ENCODE peak calls at places on chromosomes 4 and X, in seven cellular contexts. One of them, this sample, is unnamed.

GRCh38 chr4:169338246-169338645 is 67.5 kb upstream of the SH3RF1 start:
- DNase-seq in WERI-Rb-1: no peak
- DNase-seq in left ventricle myocardium inferior: no peak
- DNase-seq in psoas muscle: no peak
- DNase-seq in skeletal muscle cell: no peak
- DNase-seq in AG10803: peak; percentile 80
- DNase-seq in GM12878: no peak
- DNase-seq in this sample: peak; percentile 68

GRCh38 chr4:110737931-110738330 is 115.1 kb upstream of the PITX2 start:
- DNase-seq in WERI-Rb-1: no peak
- DNase-seq in left ventricle myocardium inferior: no peak
- DNase-seq in psoas muscle: no peak
- DNase-seq in skeletal muscle cell: no peak
- DNase-seq in AG10803: no peak
- DNase-seq in GM12878: no peak
- DNase-seq in this sample: no peak

GRCh38 chr4:5247735-5248134 is 196.5 kb downstream of the STK32B start:
- DNase-seq in WERI-Rb-1: no peak
- DNase-seq in left ventricle myocardium inferior: no peak
- DNase-seq in psoas muscle: no peak
- DNase-seq in skeletal muscle cell: no peak
- DNase-seq in AG10803: no peak
- DNase-seq in GM12878: no peak
- DNase-seq in this sample: no peak

GRCh38 chrX:129743835-129744234 is 5.1 kb downstream of the XPNPEP2 start:
- DNase-seq in WERI-Rb-1: no peak
- DNase-seq in left ventricle myocardium inferior: no peak
- DNase-seq in psoas muscle: no peak
- DNase-seq in skeletal muscle cell: no peak
- DNase-seq in AG10803: no peak
- DNase-seq in GM12878: no peak
- DNase-seq in this sample: no peak

GRCh38 chr4:37685211-37685725 is 908 bp downstream of the RELL1 start:
- DNase-seq in WERI-Rb-1: no peak
- DNase-seq in left ventricle myocardium inferior: no peak
- DNase-seq in psoas muscle: no peak
- DNase-seq in skeletal muscle cell: peak; percentile 45
- DNase-seq in AG10803: peak; percentile 82
- DNase-seq in GM12878: no peak
- DNase-seq in this sample: peak; percentile 80

GRCh38 chr4:17544831-17545234 is 29.9 kb downstream of the CLRN2 start:
- DNase-seq in WERI-Rb-1: no peak
- DNase-seq in left ventricle myocardium inferior: no peak
- DNase-seq in psoas muscle: no peak
- DNase-seq in skeletal muscle cell: no peak
- DNase-seq in AG10803: no peak
- DNase-seq in GM12878: no peak
- DNase-seq in this sample: no peak

GRCh38 chr4:102554482-102554881 is 53.3 kb downstream of the NFKB1 start:
- DNase-seq in WERI-Rb-1: no peak
- DNase-seq in left ventricle myocardium inferior: peak; percentile 66
- DNase-seq in psoas muscle: peak; percentile 87
- DNase-seq in skeletal muscle cell: peak; percentile 86
- DNase-seq in AG10803: peak; percentile 65
- DNase-seq in GM12878: no peak
- DNase-seq in this sample: peak; percentile 89

GRCh38 chrX:9706426-9706825 is 59.2 kb downstream of the GPR143 start:
- DNase-seq in WERI-Rb-1: no peak
- DNase-seq in left ventricle myocardium inferior: no peak
- DNase-seq in psoas muscle: no peak
- DNase-seq in skeletal muscle cell: no peak
- DNase-seq in AG10803: no peak
- DNase-seq in GM12878: no peak
- DNase-seq in this sample: no peak

GRCh38 chr4:8039290-8039689 is 99.6 kb upstream of the AFAP1 start:
- DNase-seq in WERI-Rb-1: no peak
- DNase-seq in left ventricle myocardium inferior: no peak
- DNase-seq in psoas muscle: no peak
- DNase-seq in skeletal muscle cell: no peak
- DNase-seq in AG10803: no peak
- DNase-seq in GM12878: no peak
- DNase-seq in this sample: peak; percentile 19

GRCh38 chr4:1192493-1193205 is 20.3 kb upstream of the SPON2 start:
- DNase-seq in WERI-Rb-1: peak; percentile 70
- DNase-seq in left ventricle myocardium inferior: no peak
- DNase-seq in psoas muscle: peak; percentile 68
- DNase-seq in skeletal muscle cell: no peak
- DNase-seq in AG10803: no peak
- DNase-seq in GM12878: no peak
- DNase-seq in this sample: no peak

GRCh38 chrX:154840856-154841255 is 6.4 kb upstream of the SMIM9 start:
- DNase-seq in WERI-Rb-1: no peak
- DNase-seq in left ventricle myocardium inferior: no peak
- DNase-seq in psoas muscle: no peak
- DNase-seq in skeletal muscle cell: peak; percentile 16
- DNase-seq in AG10803: peak; percentile 77
- DNase-seq in GM12878: no peak
- DNase-seq in this sample: peak; percentile 64

GRCh38 chr4:99863804-99864203 is 30.4 kb downstream of the LAMTOR3 start:
- DNase-seq in WERI-Rb-1: no peak
- DNase-seq in left ventricle myocardium inferior: no peak
- DNase-seq in psoas muscle: no peak
- DNase-seq in skeletal muscle cell: peak; percentile 11
- DNase-seq in AG10803: peak; percentile 7
- DNase-seq in GM12878: no peak
- DNase-seq in this sample: peak; percentile 34

GRCh38 chr4:174349156-174349555 is 65.4 kb downstream of the CEP44 start:
- DNase-seq in WERI-Rb-1: no peak
- DNase-seq in left ventricle myocardium inferior: no peak
- DNase-seq in psoas muscle: no peak
- DNase-seq in skeletal muscle cell: no peak
- DNase-seq in AG10803: no peak
- DNase-seq in GM12878: no peak
- DNase-seq in this sample: no peak

GRCh38 chr4:166019441-166019840 is 146.4 kb downstream of the TLL1 start:
- DNase-seq in WERI-Rb-1: no peak
- DNase-seq in left ventricle myocardium inferior: no peak
- DNase-seq in psoas muscle: no peak
- DNase-seq in skeletal muscle cell: no peak
- DNase-seq in AG10803: no peak
- DNase-seq in GM12878: no peak
- DNase-seq in this sample: no peak

GRCh38 chr4:107826427-107826980 is 1.8 kb downstream of the SGMS2 start:
- DNase-seq in WERI-Rb-1: no peak
- DNase-seq in left ventricle myocardium inferior: no peak
- DNase-seq in psoas muscle: no peak
- DNase-seq in skeletal muscle cell: no peak
- DNase-seq in AG10803: no peak
- DNase-seq in GM12878: no peak
- DNase-seq in this sample: peak; percentile 19

GRCh38 chr4:24495388-24495787 is 89.0 kb downstream of the DHX15 start:
- DNase-seq in WERI-Rb-1: no peak
- DNase-seq in left ventricle myocardium inferior: no peak
- DNase-seq in psoas muscle: no peak
- DNase-seq in skeletal muscle cell: no peak
- DNase-seq in AG10803: no peak
- DNase-seq in GM12878: no peak
- DNase-seq in this sample: no peak

GRCh38 chr4:80219301-80220025 is 22.2 kb downstream of the PRDM8 start:
- DNase-seq in WERI-Rb-1: no peak
- DNase-seq in left ventricle myocardium inferior: no peak
- DNase-seq in psoas muscle: no peak
- DNase-seq in skeletal muscle cell: no peak
- DNase-seq in AG10803: no peak
- DNase-seq in GM12878: no peak
- DNase-seq in this sample: peak; percentile 18

GRCh38 chr4:139389102-139389501 is 64.8 kb upstream of the RAB33B start:
- DNase-seq in WERI-Rb-1: no peak
- DNase-seq in left ventricle myocardium inferior: no peak
- DNase-seq in psoas muscle: no peak
- DNase-seq in skeletal muscle cell: no peak
- DNase-seq in AG10803: no peak
- DNase-seq in GM12878: no peak
- DNase-seq in this sample: no peak

GRCh38 chr4:112173593-112174559 is 28.6 kb downstream of the FAM241A start:
- DNase-seq in WERI-Rb-1: no peak
- DNase-seq in left ventricle myocardium inferior: no peak
- DNase-seq in psoas muscle: peak; percentile 67
- DNase-seq in skeletal muscle cell: no peak
- DNase-seq in AG10803: peak; percentile 17
- DNase-seq in GM12878: no peak
- DNase-seq in this sample: peak; percentile 61

GRCh38 chrX:105821471-105822081 is 763 bp upstream of the NRK start:
- DNase-seq in WERI-Rb-1: no peak
- DNase-seq in left ventricle myocardium inferior: no peak
- DNase-seq in psoas muscle: no peak
- DNase-seq in skeletal muscle cell: peak; percentile 23
- DNase-seq in AG10803: no peak
- DNase-seq in GM12878: no peak
- DNase-seq in this sample: no peak

GRCh38 chr4:5165419-5166369 is 114.4 kb downstream of the STK32B start:
- DNase-seq in WERI-Rb-1: peak; percentile 93
- DNase-seq in left ventricle myocardium inferior: no peak
- DNase-seq in psoas muscle: no peak
- DNase-seq in skeletal muscle cell: no peak
- DNase-seq in AG10803: peak; percentile 79
- DNase-seq in GM12878: no peak
- DNase-seq in this sample: peak; percentile 52

GRCh38 chr4:1337376-1337831 is 9.6 kb upstream of the UVSSA start:
- DNase-seq in WERI-Rb-1: no peak
- DNase-seq in left ventricle myocardium inferior: no peak
- DNase-seq in psoas muscle: no peak
- DNase-seq in skeletal muscle cell: no peak
- DNase-seq in AG10803: peak; percentile 3
- DNase-seq in GM12878: no peak
- DNase-seq in this sample: peak; percentile 57

GRCh38 chr4:6333301-6334202 is 63.9 kb downstream of the WFS1 start:
- DNase-seq in WERI-Rb-1: peak; percentile 44
- DNase-seq in left ventricle myocardium inferior: no peak
- DNase-seq in psoas muscle: peak; percentile 39
- DNase-seq in skeletal muscle cell: no peak
- DNase-seq in AG10803: no peak
- DNase-seq in GM12878: no peak
- DNase-seq in this sample: peak; percentile 11

GRCh38 chrX:151727346-151727745 is 7.2 kb upstream of the CNGA2 start:
- DNase-seq in WERI-Rb-1: no peak
- DNase-seq in left ventricle myocardium inferior: no peak
- DNase-seq in psoas muscle: no peak
- DNase-seq in skeletal muscle cell: no peak
- DNase-seq in AG10803: no peak
- DNase-seq in GM12878: no peak
- DNase-seq in this sample: no peak

GRCh38 chrX:110051559-110051958 is 48.6 kb downstream of the TMEM164 start:
- DNase-seq in WERI-Rb-1: no peak
- DNase-seq in left ventricle myocardium inferior: no peak
- DNase-seq in psoas muscle: no peak
- DNase-seq in skeletal muscle cell: no peak
- DNase-seq in AG10803: no peak
- DNase-seq in GM12878: no peak
- DNase-seq in this sample: no peak

GRCh38 chr4:4321951-4322688 is 32.1 kb downstream of the ZBTB49 start:
- DNase-seq in WERI-Rb-1: no peak
- DNase-seq in left ventricle myocardium inferior: no peak
- DNase-seq in psoas muscle: no peak
- DNase-seq in skeletal muscle cell: no peak
- DNase-seq in AG10803: no peak
- DNase-seq in GM12878: no peak
- DNase-seq in this sample: no peak

DNA sequence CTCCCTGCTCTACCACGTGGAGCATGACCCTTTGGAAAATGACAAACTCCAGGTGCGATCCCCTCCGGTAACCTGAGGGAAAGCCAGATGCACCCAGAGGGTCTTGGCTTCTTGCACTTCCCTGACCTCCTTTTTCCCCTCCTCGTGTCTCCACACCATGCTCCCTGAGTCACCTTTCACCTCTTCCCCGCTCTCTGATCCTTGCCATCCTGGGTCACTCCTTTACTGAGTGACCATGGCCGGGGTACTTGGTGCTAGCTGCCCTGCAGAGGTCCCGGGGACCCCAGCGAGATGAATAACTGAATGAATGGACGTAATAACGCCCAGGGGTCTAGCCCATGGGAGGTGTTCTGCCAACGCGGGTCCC is 401 bp upstream of the ZFP92 start:
- DNase-seq in WERI-Rb-1: no peak
- DNase-seq in left ventricle myocardium inferior: no peak
- DNase-seq in psoas muscle: no peak
- DNase-seq in skeletal muscle cell: no peak
- DNase-seq in AG10803: no peak
- DNase-seq in GM12878: no peak
- DNase-seq in this sample: no peak
- H3K4me3 ChIP-seq in WERI-Rb-1: no peak overlapping the region
- H3K4me3 ChIP-seq in left ventricle myocardium inferior: peak overlapping the region; percentile 68
- H3K4me3 ChIP-seq in psoas muscle: peak overlapping the region; percentile 60
- H3K4me3 ChIP-seq in skeletal muscle cell: peak overlapping the region; percentile 44
- H3K4me3 ChIP-seq in AG10803: peak overlapping the region; percentile 26
- H3K4me3 ChIP-seq in GM12878: no peak overlapping the region
- H3K4me3 ChIP-seq in this sample: peak overlapping the region; percentile 35

DNA sequence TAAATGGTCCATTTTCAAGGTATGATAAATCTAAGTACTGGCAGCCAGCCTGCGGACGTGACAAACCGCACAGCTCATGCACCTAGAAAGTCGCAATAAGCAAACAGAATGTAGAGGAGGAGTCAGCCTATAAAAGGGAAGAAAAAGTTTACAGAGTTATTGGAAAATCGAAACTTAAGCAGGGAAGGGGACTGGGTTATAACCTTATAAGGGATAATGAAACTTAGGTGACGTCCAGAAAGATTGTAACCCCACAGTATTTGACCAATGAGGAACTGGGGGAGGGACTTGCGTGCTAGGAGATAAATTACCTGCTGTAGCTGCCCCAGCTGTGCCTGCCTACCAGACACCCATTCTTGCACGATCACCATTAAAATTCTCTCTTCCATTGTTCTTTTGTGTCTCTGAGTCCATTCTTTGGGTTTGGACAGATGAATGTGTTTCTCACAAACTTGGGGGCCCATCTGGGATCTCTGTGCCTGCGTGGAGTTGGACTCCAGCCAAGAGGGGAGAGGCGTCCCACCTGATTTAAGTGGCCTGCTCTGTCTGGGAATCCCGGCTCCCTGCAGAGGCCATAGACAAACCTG is 61.0 kb downstream of the ZCCHC12 start:
- DNase-seq in WERI-Rb-1: no peak
- DNase-seq in left ventricle myocardium inferior: no peak
- DNase-seq in psoas muscle: no peak
- DNase-seq in skeletal muscle cell: no peak
- DNase-seq in AG10803: no peak
- DNase-seq in GM12878: no peak
- DNase-seq in this sample: no peak
- H3K4me3 ChIP-seq in WERI-Rb-1: no peak overlapping the region
- H3K4me3 ChIP-seq in left ventricle myocardium inferior: no peak overlapping the region
- H3K4me3 ChIP-seq in psoas muscle: no peak overlapping the region
- H3K4me3 ChIP-seq in skeletal muscle cell: no peak overlapping the region
- H3K4me3 ChIP-seq in AG10803: no peak overlapping the region
- H3K4me3 ChIP-seq in GM12878: no peak overlapping the region
- H3K4me3 ChIP-seq in this sample: no peak overlapping the region

GRCh38 chrX:40096395-40097091 is 1.2 kb downstream of the BCOR start:
- DNase-seq in WERI-Rb-1: no peak
- DNase-seq in left ventricle myocardium inferior: peak; percentile 51
- DNase-seq in psoas muscle: peak; percentile 67
- DNase-seq in skeletal muscle cell: no peak
- DNase-seq in AG10803: no peak
- DNase-seq in GM12878: no peak
- DNase-seq in this sample: peak; percentile 64
- H3K4me3 ChIP-seq in WERI-Rb-1: peak overlapping the region; percentile 57
- H3K4me3 ChIP-seq in left ventricle myocardium inferior: peak overlapping the region; percentile 86
- H3K4me3 ChIP-seq in psoas muscle: peak overlapping the region; percentile 78
- H3K4me3 ChIP-seq in skeletal muscle cell: peak overlapping the region; percentile 59
- H3K4me3 ChIP-seq in AG10803: peak overlapping the region; percentile 62
- H3K4me3 ChIP-seq in GM12878: peak overlapping the region; percentile 72
- H3K4me3 ChIP-seq in this sample: peak overlapping the region; percentile 79

GRCh38 chrX:139298437-139298836 is 232.1 kb upstream of the F9 start:
- DNase-seq in WERI-Rb-1: no peak
- DNase-seq in left ventricle myocardium inferior: no peak
- DNase-seq in psoas muscle: no peak
- DNase-seq in skeletal muscle cell: no peak
- DNase-seq in AG10803: no peak
- DNase-seq in GM12878: no peak
- DNase-seq in this sample: no peak
- H3K4me3 ChIP-seq in WERI-Rb-1: no peak overlapping the region
- H3K4me3 ChIP-seq in left ventricle myocardium inferior: no peak overlapping the region
- H3K4me3 ChIP-seq in psoas muscle: no peak overlapping the region
- H3K4me3 ChIP-seq in skeletal muscle cell: no peak overlapping the region
- H3K4me3 ChIP-seq in AG10803: no peak overlapping the region
- H3K4me3 ChIP-seq in GM12878: no peak overlapping the region
- H3K4me3 ChIP-seq in this sample: no peak overlapping the region